ENCODE peak calls at places on chromosomes 1 and 21, in four cellular contexts. One of them, this sample, is unnamed.

GRCh38 chr21:42561742-42562141 is 48.1 kb downstream of the SLC37A1 start:
- DNase-seq in progenitor cell of endocrine pancreas: no peak
- DNase-seq in fibroblast of lung: no peak
- DNase-seq in HFFc6: no peak
- DNase-seq in this sample: no peak

GRCh38 chr1:29686012-29686930 is 449.9 kb downstream of the PTPRU start:
- DNase-seq in progenitor cell of endocrine pancreas: peak
- DNase-seq in fibroblast of lung: no peak
- DNase-seq in HFFc6: peak
- DNase-seq in this sample: no peak

GRCh38 chr1:62110198-62110817 is 84.3 kb upstream of the L1TD1 start:
- DNase-seq in progenitor cell of endocrine pancreas: no peak
- DNase-seq in fibroblast of lung: no peak
- DNase-seq in HFFc6: no peak
- DNase-seq in this sample: no peak

GRCh38 chr1:22747021-22747734 is 36.5 kb downstream of the EPHB2 start:
- DNase-seq in progenitor cell of endocrine pancreas: no peak
- DNase-seq in fibroblast of lung: peak
- DNase-seq in HFFc6: peak
- DNase-seq in this sample: no peak

GRCh38 chr1:105664495-105664894 is 1392.0 kb upstream of the PRMT6 start:
- DNase-seq in progenitor cell of endocrine pancreas: no peak
- DNase-seq in fibroblast of lung: no peak
- DNase-seq in HFFc6: no peak
- DNase-seq in this sample: no peak

GRCh38 chr1:43979528-43980254 is 681 bp downstream of the B4GALT2 start:
- DNase-seq in progenitor cell of endocrine pancreas: peak
- DNase-seq in fibroblast of lung: peak
- DNase-seq in HFFc6: peak
- DNase-seq in this sample: no peak

GRCh38 chr1:153626929-153627796 is at the start of gene S100A13:
- DNase-seq in progenitor cell of endocrine pancreas: peak
- DNase-seq in fibroblast of lung: peak
- DNase-seq in HFFc6: peak
- DNase-seq in this sample: peak

GRCh38 chr1:232626452-232626851 is 3.5 kb downstream of the SIPA1L2 start:
- DNase-seq in progenitor cell of endocrine pancreas: no peak
- DNase-seq in fibroblast of lung: peak
- DNase-seq in HFFc6: no peak
- DNase-seq in this sample: no peak

GRCh38 chr1:27380223-27380622 is 2.9 kb downstream of the CD164L2 start:
- DNase-seq in progenitor cell of endocrine pancreas: no peak
- DNase-seq in fibroblast of lung: no peak
- DNase-seq in HFFc6: no peak
- DNase-seq in this sample: no peak

GRCh38 chr1:180920702-180921101 is 8.0 kb downstream of the KIAA1614 start:
- DNase-seq in progenitor cell of endocrine pancreas: no peak
- DNase-seq in fibroblast of lung: no peak
- DNase-seq in HFFc6: no peak
- DNase-seq in this sample: no peak

GRCh38 chr1:234711400-234711799 is 101.4 kb upstream of the IRF2BP2 start:
- DNase-seq in progenitor cell of endocrine pancreas: no peak
- DNase-seq in fibroblast of lung: peak
- DNase-seq in HFFc6: no peak
- DNase-seq in this sample: no peak

GRCh38 chr1:236302941-236303340 is 21.2 kb upstream of the ERO1B start:
- DNase-seq in progenitor cell of endocrine pancreas: no peak
- DNase-seq in fibroblast of lung: no peak
- DNase-seq in HFFc6: no peak
- DNase-seq in this sample: no peak

GRCh38 chr1:40909281-40909680 is 47.1 kb upstream of the CITED4 start:
- DNase-seq in progenitor cell of endocrine pancreas: no peak
- DNase-seq in fibroblast of lung: no peak
- DNase-seq in HFFc6: no peak
- DNase-seq in this sample: no peak

GRCh38 chr1:29827801-29828525 is 591.6 kb downstream of the PTPRU start:
- DNase-seq in progenitor cell of endocrine pancreas: no peak
- DNase-seq in fibroblast of lung: no peak
- DNase-seq in HFFc6: no peak
- DNase-seq in this sample: no peak

GRCh38 chr21:35206141-35207125 is 157.3 kb upstream of the RUNX1 start:
- DNase-seq in progenitor cell of endocrine pancreas: no peak
- DNase-seq in fibroblast of lung: peak
- DNase-seq in HFFc6: no peak
- DNase-seq in this sample: no peak

GRCh38 chr1:206757524-206758266 is 12.9 kb upstream of the IL19 start:
- DNase-seq in progenitor cell of endocrine pancreas: no peak
- DNase-seq in fibroblast of lung: no peak
- DNase-seq in HFFc6: no peak
- DNase-seq in this sample: no peak

DNA sequence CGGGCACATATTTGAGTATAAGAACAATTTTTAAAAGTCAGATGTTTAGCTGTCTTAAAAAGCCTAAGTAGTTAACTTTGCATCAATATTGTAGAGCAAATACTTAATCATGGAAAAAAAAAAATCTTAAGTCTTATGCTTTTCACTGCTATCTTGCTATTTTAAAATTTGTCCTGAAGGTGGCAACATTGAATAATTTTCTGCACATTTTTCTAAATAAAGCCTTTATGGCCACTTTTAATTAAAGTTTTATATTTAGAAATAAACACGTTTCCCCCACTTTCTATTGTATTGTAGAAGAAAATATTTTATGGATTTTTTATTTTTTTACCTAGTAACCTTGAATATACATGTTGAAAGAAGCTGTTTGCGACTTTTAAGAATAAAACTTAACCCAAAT is 198.8 kb downstream of the AMY1C start:
- DNase-seq in progenitor cell of endocrine pancreas: no peak
- DNase-seq in fibroblast of lung: no peak
- DNase-seq in HFFc6: no peak
- DNase-seq in this sample: no peak
- TF ChIP-seq CTCF in progenitor cell of endocrine pancreas: peak
- TF ChIP-seq CTCF in fibroblast of lung: no peak
- TF ChIP-seq CTCF in HFFc6: peak
- TF ChIP-seq CTCF in this sample: no peak

GRCh38 chr1:24385160-24385939 is 28.2 kb downstream of the STPG1 start:
- DNase-seq in progenitor cell of endocrine pancreas: no peak
- DNase-seq in fibroblast of lung: peak
- DNase-seq in HFFc6: peak
- DNase-seq in this sample: no peak
- TF ChIP-seq CTCF in progenitor cell of endocrine pancreas: peak
- TF ChIP-seq CTCF in fibroblast of lung: peak
- TF ChIP-seq CTCF in HFFc6: peak
- TF ChIP-seq CTCF in this sample: peak

GRCh38 chr21:31546402-31547155 is 112.9 kb upstream of the SOD1 start:
- DNase-seq in progenitor cell of endocrine pancreas: no peak
- DNase-seq in fibroblast of lung: peak
- DNase-seq in HFFc6: no peak
- DNase-seq in this sample: no peak

GRCh38 chr21:31545036-31545435 is 114.5 kb upstream of the SOD1 start:
- DNase-seq in progenitor cell of endocrine pancreas: no peak
- DNase-seq in fibroblast of lung: no peak
- DNase-seq in HFFc6: no peak
- DNase-seq in this sample: no peak

GRCh38 chr21:31550070-31550469 is 109.4 kb upstream of the SOD1 start:
- DNase-seq in progenitor cell of endocrine pancreas: no peak
- DNase-seq in fibroblast of lung: no peak
- DNase-seq in HFFc6: no peak
- DNase-seq in this sample: no peak

GRCh38 chr21:31552826-31553225 is 106.7 kb upstream of the SOD1 start:
- DNase-seq in progenitor cell of endocrine pancreas: no peak
- DNase-seq in fibroblast of lung: no peak
- DNase-seq in HFFc6: no peak
- DNase-seq in this sample: no peak

DNA sequence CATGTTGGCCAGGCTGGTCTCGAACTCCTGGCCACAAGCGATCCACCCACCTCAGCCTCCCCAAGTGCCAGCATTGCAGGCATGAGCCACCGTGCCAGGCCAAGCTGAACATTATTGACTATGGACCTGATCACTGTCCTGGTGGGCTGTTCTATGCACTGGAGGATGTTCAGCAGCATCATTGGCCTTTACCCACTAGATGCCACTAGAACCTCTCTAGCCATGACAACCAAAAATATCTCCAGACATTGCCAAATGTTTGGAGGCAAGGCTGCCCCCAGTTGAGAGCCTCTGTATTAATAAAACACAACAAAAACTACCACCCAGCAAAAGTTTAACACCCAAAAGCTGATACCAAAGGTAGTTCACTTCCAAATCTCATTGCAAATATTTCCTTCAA is 110.8 kb upstream of the SOD1 start:
- DNase-seq in progenitor cell of endocrine pancreas: no peak
- DNase-seq in fibroblast of lung: no peak
- DNase-seq in HFFc6: no peak
- DNase-seq in this sample: no peak
- TF ChIP-seq CTCF in progenitor cell of endocrine pancreas: no peak
- TF ChIP-seq CTCF in fibroblast of lung: no peak
- TF ChIP-seq CTCF in HFFc6: no peak
- TF ChIP-seq CTCF in this sample: no peak

DNA sequence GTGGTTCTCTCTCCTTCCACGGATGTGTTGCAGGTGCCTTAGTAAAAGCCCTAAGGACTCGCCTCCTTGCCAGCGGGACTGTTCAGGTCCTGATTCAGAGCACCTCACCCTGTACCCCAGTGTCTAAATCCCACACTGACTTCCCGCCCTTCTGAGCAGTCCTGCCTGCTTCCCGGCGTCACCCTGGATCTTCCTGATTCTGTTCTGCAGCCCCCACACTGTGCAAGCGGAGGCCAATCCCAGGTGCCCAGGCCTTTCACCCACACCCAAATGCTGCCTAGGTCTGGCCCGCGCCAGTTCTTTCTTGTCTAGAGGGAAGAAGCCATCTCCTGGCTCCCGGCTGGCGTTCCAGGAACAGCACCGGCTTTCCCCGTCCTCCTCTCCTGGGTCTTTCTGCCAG is 95.9 kb upstream of the GALNT2 start:
- DNase-seq in progenitor cell of endocrine pancreas: no peak
- DNase-seq in fibroblast of lung: no peak
- DNase-seq in HFFc6: no peak
- DNase-seq in this sample: no peak
- TF ChIP-seq CTCF in progenitor cell of endocrine pancreas: no peak
- TF ChIP-seq CTCF in fibroblast of lung: no peak
- TF ChIP-seq CTCF in HFFc6: no peak
- TF ChIP-seq CTCF in this sample: no peak

GRCh38 chr1:218982482-218982881 is 191.2 kb upstream of the LYPLAL1 start:
- DNase-seq in progenitor cell of endocrine pancreas: no peak
- DNase-seq in fibroblast of lung: no peak
- DNase-seq in HFFc6: no peak
- DNase-seq in this sample: no peak

GRCh38 chr1:218986816-218987215 is 186.9 kb upstream of the LYPLAL1 start:
- DNase-seq in progenitor cell of endocrine pancreas: no peak
- DNase-seq in fibroblast of lung: no peak
- DNase-seq in HFFc6: no peak
- DNase-seq in this sample: no peak

GRCh38 chr1:218983433-218983832 is 190.2 kb upstream of the LYPLAL1 start:
- DNase-seq in progenitor cell of endocrine pancreas: no peak
- DNase-seq in fibroblast of lung: no peak
- DNase-seq in HFFc6: no peak
- DNase-seq in this sample: no peak

GRCh38 chr1:218985424-218985823 is 188.3 kb upstream of the LYPLAL1 start:
- DNase-seq in progenitor cell of endocrine pancreas: no peak
- DNase-seq in fibroblast of lung: no peak
- DNase-seq in HFFc6: no peak
- DNase-seq in this sample: no peak

GRCh38 chr1:218983848-218984247 is 189.8 kb upstream of the LYPLAL1 start:
- DNase-seq in progenitor cell of endocrine pancreas: no peak
- DNase-seq in fibroblast of lung: no peak
- DNase-seq in HFFc6: no peak
- DNase-seq in this sample: no peak
- TF ChIP-seq CTCF in progenitor cell of endocrine pancreas: peak
- TF ChIP-seq CTCF in fibroblast of lung: peak
- TF ChIP-seq CTCF in HFFc6: peak
- TF ChIP-seq CTCF in this sample: no peak

DNA sequence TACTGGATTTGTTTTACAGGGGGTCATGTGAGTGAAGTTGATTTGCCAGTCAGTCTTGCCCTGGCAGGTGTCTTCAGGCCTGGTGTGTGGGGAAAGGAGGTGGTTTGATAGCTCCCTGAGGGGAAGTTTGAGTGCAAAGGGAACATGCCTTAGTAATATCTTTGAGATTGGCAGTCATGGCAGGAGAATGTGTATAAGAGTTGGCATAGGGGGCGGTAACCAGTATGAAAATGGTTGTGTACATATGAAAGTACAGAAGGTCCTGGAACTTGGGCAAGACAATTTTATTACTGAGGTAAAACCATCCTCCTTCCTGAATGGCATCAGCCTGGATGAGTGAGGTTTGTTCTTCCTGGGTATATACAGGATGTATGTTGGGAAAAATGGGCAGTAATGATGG is 37.6 kb upstream of the PLA2G5 start:
- DNase-seq in progenitor cell of endocrine pancreas: no peak
- DNase-seq in fibroblast of lung: no peak
- DNase-seq in HFFc6: no peak
- DNase-seq in this sample: no peak
- TF ChIP-seq CTCF in progenitor cell of endocrine pancreas: no peak
- TF ChIP-seq CTCF in fibroblast of lung: no peak
- TF ChIP-seq CTCF in HFFc6: no peak
- TF ChIP-seq CTCF in this sample: no peak

GRCh38 chr1:67589519-67590233 is 95.3 kb upstream of the GADD45A start:
- DNase-seq in progenitor cell of endocrine pancreas: no peak
- DNase-seq in fibroblast of lung: no peak
- DNase-seq in HFFc6: no peak
- DNase-seq in this sample: no peak
- TF ChIP-seq CTCF in progenitor cell of endocrine pancreas: no peak
- TF ChIP-seq CTCF in fibroblast of lung: no peak
- TF ChIP-seq CTCF in HFFc6: no peak
- TF ChIP-seq CTCF in this sample: no peak

DNA sequence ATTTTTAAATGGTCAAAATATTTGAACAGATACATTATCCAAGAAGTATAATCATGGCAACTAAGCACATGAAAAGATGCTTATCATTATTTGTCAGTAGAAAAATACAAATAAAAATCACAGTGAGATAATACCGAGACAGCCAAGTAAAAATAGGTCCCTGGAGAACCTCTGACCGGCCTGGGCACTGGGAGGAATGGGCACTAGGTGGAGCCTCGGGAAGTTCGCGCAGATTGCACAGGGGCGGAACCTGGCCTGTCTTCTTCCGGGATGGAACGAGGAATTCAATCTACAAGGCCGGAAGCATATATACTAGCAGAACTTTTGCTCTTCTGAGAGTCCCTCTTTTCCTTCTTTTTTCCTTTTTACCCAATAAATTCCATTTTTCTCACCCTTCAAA is 148.5 kb upstream of the CHRM3 start:
- DNase-seq in progenitor cell of endocrine pancreas: no peak
- DNase-seq in fibroblast of lung: no peak
- DNase-seq in HFFc6: no peak
- DNase-seq in this sample: no peak
- TF ChIP-seq CTCF in progenitor cell of endocrine pancreas: no peak
- TF ChIP-seq CTCF in fibroblast of lung: no peak
- TF ChIP-seq CTCF in HFFc6: no peak
- TF ChIP-seq CTCF in this sample: no peak